ENCODE peak calls at places on chromosomes 11 and 22, in four cellular contexts. One of them, this sample, is unnamed. For H3K4me1, the result is how much of the 10 kb centered on the place peaks cover.

GRCh38 chr11:86068138-86068861 is 584 bp downstream of the PICALM start:
- DNase-seq in tibial artery: peak
- DNase-seq in Panc1: no peak
- DNase-seq in heart left ventricle: peak
- DNase-seq in this sample: peak

GRCh38 chr11:65112551-65113360 is 1.1 kb downstream of the TM7SF2 start:
- DNase-seq in Panc1: peak
- DNase-seq in tibial artery: no peak
- DNase-seq in heart left ventricle: peak
- DNase-seq in this sample: no peak

GRCh38 chr22:17012267-17012666 is 4.2 kb upstream of the GAB4 start:
- DNase-seq in Panc1: no peak
- DNase-seq in heart left ventricle: no peak
- DNase-seq in tibial artery: no peak
- DNase-seq in this sample: no peak

GRCh38 chr11:22491826-22492225 is 133.8 kb downstream of the FANCF start:
- DNase-seq in heart left ventricle: no peak
- DNase-seq in tibial artery: no peak
- DNase-seq in Panc1: no peak
- DNase-seq in this sample: no peak

GRCh38 chr22:30998329-30998728 is 29.3 kb downstream of the TUG1 start:
- DNase-seq in tibial artery: no peak
- DNase-seq in Panc1: no peak
- DNase-seq in heart left ventricle: no peak
- DNase-seq in this sample: no peak

GRCh38 chr11:28043930-28044709 is 63.8 kb downstream of the KIF18A start:
- DNase-seq in heart left ventricle: no peak
- DNase-seq in Panc1: no peak
- DNase-seq in tibial artery: no peak
- DNase-seq in this sample: no peak

GRCh38 chr22:30891781-30892180 is 76.8 kb downstream of the MORC2 start:
- DNase-seq in heart left ventricle: no peak
- DNase-seq in tibial artery: peak
- DNase-seq in Panc1: no peak
- DNase-seq in this sample: no peak

GRCh38 chr11:119236891-119237290 is 30.8 kb downstream of the CBL start:
- DNase-seq in Panc1: no peak
- DNase-seq in tibial artery: no peak
- DNase-seq in heart left ventricle: no peak
- DNase-seq in this sample: no peak

GRCh38 chr11:119450590-119450989 is 27.6 kb upstream of the THY1 start:
- DNase-seq in heart left ventricle: no peak
- DNase-seq in Panc1: no peak
- DNase-seq in tibial artery: no peak
- DNase-seq in this sample: no peak

GRCh38 chr22:42959472-42960145 is 55.3 kb downstream of the PACSIN2 start:
- DNase-seq in Panc1: peak
- DNase-seq in heart left ventricle: peak
- DNase-seq in tibial artery: peak
- DNase-seq in this sample: peak

GRCh38 chr22:24772493-24773220 is 1.9 kb downstream of the PIWIL3 start:
- DNase-seq in Panc1: no peak
- DNase-seq in tibial artery: no peak
- DNase-seq in heart left ventricle: no peak
- DNase-seq in this sample: no peak

GRCh38 chr11:67032830-67033555 is 10.1 kb downstream of the SYT12 start:
- DNase-seq in Panc1: no peak
- DNase-seq in tibial artery: peak
- DNase-seq in heart left ventricle: no peak
- DNase-seq in this sample: no peak

GRCh38 chr22:36512333-36512732 is 5.5 kb upstream of the FOXRED2 start:
- DNase-seq in Panc1: no peak
- DNase-seq in tibial artery: no peak
- DNase-seq in heart left ventricle: no peak
- DNase-seq in this sample: no peak
- TF ChIP-seq CTCF in Panc1: no peak
- TF ChIP-seq CTCF in tibial artery: no peak
- TF ChIP-seq CTCF in heart left ventricle: no peak
- TF ChIP-seq CTCF in this sample: no peak

DNA sequence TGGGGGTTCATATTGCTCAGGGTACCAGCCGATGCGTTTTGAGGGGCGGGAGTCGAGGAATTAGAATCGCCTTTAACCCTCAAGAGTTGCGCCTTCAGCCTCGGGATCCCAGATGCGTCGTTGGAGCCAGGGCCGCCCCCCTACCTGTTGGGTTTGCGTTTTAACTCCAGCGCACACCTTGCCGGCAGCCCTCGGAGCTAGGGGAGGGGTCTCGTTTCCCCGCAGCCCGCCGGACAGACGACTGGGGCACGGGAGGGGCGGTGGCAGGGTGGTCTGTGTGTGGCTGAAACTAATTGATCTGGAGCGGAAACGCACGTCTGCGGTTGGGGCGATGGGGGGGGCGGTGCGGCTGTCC is 3.4 kb upstream of the CCND1 start:
- DNase-seq in heart left ventricle: no peak
- DNase-seq in tibial artery: no peak
- DNase-seq in Panc1: no peak
- DNase-seq in this sample: no peak
- H3K4me3 ChIP-seq in heart left ventricle: no peak
- H3K4me3 ChIP-seq in tibial artery: peak
- H3K4me3 ChIP-seq in Panc1: no peak
- H3K4me3 ChIP-seq in this sample: peak

DNA sequence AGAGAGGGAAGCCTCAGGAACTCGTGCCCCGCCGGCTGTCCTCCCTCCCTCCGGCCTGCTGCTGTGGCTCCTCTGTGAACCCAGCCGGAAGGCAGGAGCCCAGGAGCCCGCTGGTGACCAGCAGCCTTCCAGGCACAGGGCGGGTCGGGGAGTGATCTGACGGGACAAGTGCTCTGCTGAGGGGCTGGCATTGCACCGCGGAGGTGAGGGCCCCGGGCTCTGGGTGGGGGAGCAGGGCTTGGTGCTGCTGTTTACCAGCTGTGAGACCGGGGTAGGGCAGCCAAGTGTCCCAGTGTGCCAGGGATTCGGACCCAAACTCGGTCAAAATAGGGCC is 53.3 kb downstream of the FLRT1 start:
- DNase-seq in Panc1: no peak
- DNase-seq in tibial artery: no peak
- DNase-seq in heart left ventricle: no peak
- DNase-seq in this sample: no peak
- H3K4me1 ChIP-seq in Panc1: half or more
- H3K4me1 ChIP-seq in tibial artery: under half
- H3K4me1 ChIP-seq in heart left ventricle: under half
- H3K4me1 ChIP-seq in this sample: under half

GRCh38 chr11:117946842-117947526 is 17.8 kb upstream of the TMPRSS13 start:
- DNase-seq in heart left ventricle: peak
- DNase-seq in Panc1: peak
- DNase-seq in tibial artery: peak
- DNase-seq in this sample: peak

GRCh38 chr11:117950999-117951961 is 22.1 kb upstream of the TMPRSS13 start:
- DNase-seq in Panc1: no peak
- DNase-seq in heart left ventricle: no peak
- DNase-seq in tibial artery: no peak
- DNase-seq in this sample: no peak

GRCh38 chr11:117953029-117953671 is 23.9 kb upstream of the TMPRSS13 start:
- DNase-seq in tibial artery: no peak
- DNase-seq in heart left ventricle: no peak
- DNase-seq in Panc1: no peak
- DNase-seq in this sample: no peak

GRCh38 chr11:117949062-117949461 is 19.9 kb upstream of the TMPRSS13 start:
- DNase-seq in Panc1: no peak
- DNase-seq in heart left ventricle: no peak
- DNase-seq in tibial artery: no peak
- DNase-seq in this sample: no peak

GRCh38 chr11:117950320-117950719 is 21.1 kb upstream of the TMPRSS13 start:
- DNase-seq in heart left ventricle: no peak
- DNase-seq in Panc1: no peak
- DNase-seq in tibial artery: no peak
- DNase-seq in this sample: no peak
- TF ChIP-seq CTCF in heart left ventricle: no peak
- TF ChIP-seq CTCF in Panc1: peak
- TF ChIP-seq CTCF in tibial artery: no peak
- TF ChIP-seq CTCF in this sample: peak

GRCh38 chr11:100689141-100689540 is 2.1 kb downstream of the ARHGAP42 start:
- DNase-seq in Panc1: no peak
- DNase-seq in heart left ventricle: no peak
- DNase-seq in tibial artery: no peak
- DNase-seq in this sample: no peak
- H3K4me3 ChIP-seq in Panc1: no peak
- H3K4me3 ChIP-seq in heart left ventricle: no peak
- H3K4me3 ChIP-seq in tibial artery: peak
- H3K4me3 ChIP-seq in this sample: peak

This sample was measured in tibial nerve.